ENCODE peak calls at places on chromosomes 12 and 14, in four cellular contexts. One of them, this sample, is unnamed.

GRCh38 chr12:31322651-31323248 is 3.2 kb downstream of the SINHCAF start:
- DNase-seq in AG09309: no peak
- DNase-seq in activated B cell treated with CpG ODN at 0.5 μM for 24 hours: no peak
- DNase-seq in fibroblast of pulmonary artery: peak
- DNase-seq in this sample: no peak

GRCh38 chr12:94969424-94969823 is 34.1 kb downstream of the NDUFA12 start:
- DNase-seq in activated B cell treated with CpG ODN at 0.5 μM for 24 hours: no peak
- DNase-seq in fibroblast of pulmonary artery: no peak
- DNase-seq in AG09309: no peak
- DNase-seq in this sample: no peak

GRCh38 chr12:78403136-78403535 is 461.4 kb upstream of the SYT1 start:
- DNase-seq in AG09309: peak
- DNase-seq in activated B cell treated with CpG ODN at 0.5 μM for 24 hours: no peak
- DNase-seq in fibroblast of pulmonary artery: peak
- DNase-seq in this sample: no peak

GRCh38 chr14:99484106-99484505 is 2.9 kb downstream of the CCNK start:
- DNase-seq in activated B cell treated with CpG ODN at 0.5 μM for 24 hours: no peak
- DNase-seq in fibroblast of pulmonary artery: no peak
- DNase-seq in AG09309: no peak
- DNase-seq in this sample: no peak

GRCh38 chr14:62185078-62185477 is 422.9 kb downstream of the SNAPC1 start:
- DNase-seq in activated B cell treated with CpG ODN at 0.5 μM for 24 hours: no peak
- DNase-seq in fibroblast of pulmonary artery: peak
- DNase-seq in AG09309: no peak
- DNase-seq in this sample: no peak

GRCh38 chr14:50342211-50343080 is 30.3 kb downstream of the DMAC2L start:
- DNase-seq in activated B cell treated with CpG ODN at 0.5 μM for 24 hours: no peak
- DNase-seq in fibroblast of pulmonary artery: peak
- DNase-seq in AG09309: peak
- DNase-seq in this sample: no peak

GRCh38 chr14:24179961-24180726 is 8.3 kb downstream of the REC8 start:
- DNase-seq in AG09309: peak
- DNase-seq in fibroblast of pulmonary artery: peak
- DNase-seq in activated B cell treated with CpG ODN at 0.5 μM for 24 hours: no peak
- DNase-seq in this sample: no peak

GRCh38 chr14:49692191-49692757 is 646 bp upstream of the KLHDC1 start:
- DNase-seq in fibroblast of pulmonary artery: peak
- DNase-seq in AG09309: no peak
- DNase-seq in activated B cell treated with CpG ODN at 0.5 μM for 24 hours: no peak
- DNase-seq in this sample: no peak

GRCh38 chr12:122681814-122682213 is 21.3 kb downstream of the HCAR2 start:
- DNase-seq in activated B cell treated with CpG ODN at 0.5 μM for 24 hours: no peak
- DNase-seq in AG09309: peak
- DNase-seq in fibroblast of pulmonary artery: peak
- DNase-seq in this sample: no peak

GRCh38 chr14:42110167-42110566 is 503.5 kb downstream of the LRFN5 start:
- DNase-seq in fibroblast of pulmonary artery: peak
- DNase-seq in activated B cell treated with CpG ODN at 0.5 μM for 24 hours: no peak
- DNase-seq in AG09309: peak
- DNase-seq in this sample: no peak

GRCh38 chr14:100037351-100037750 is 27.9 kb upstream of the EVL start:
- DNase-seq in activated B cell treated with CpG ODN at 0.5 μM for 24 hours: no peak
- DNase-seq in AG09309: no peak
- DNase-seq in fibroblast of pulmonary artery: peak
- DNase-seq in this sample: no peak

GRCh38 chr12:62715086-62715786 is 219.7 kb downstream of the PPM1H start:
- DNase-seq in fibroblast of pulmonary artery: no peak
- DNase-seq in AG09309: no peak
- DNase-seq in activated B cell treated with CpG ODN at 0.5 μM for 24 hours: no peak
- DNase-seq in this sample: no peak

GRCh38 chr14:100640481-100641273 is 53.5 kb upstream of the BEGAIN start:
- DNase-seq in fibroblast of pulmonary artery: no peak
- DNase-seq in activated B cell treated with CpG ODN at 0.5 μM for 24 hours: no peak
- DNase-seq in AG09309: no peak
- DNase-seq in this sample: peak

GRCh38 chr12:121240484-121241202 is 30.7 kb downstream of the P2RX4 start:
- DNase-seq in fibroblast of pulmonary artery: peak
- DNase-seq in activated B cell treated with CpG ODN at 0.5 μM for 24 hours: peak
- DNase-seq in AG09309: no peak
- DNase-seq in this sample: peak

GRCh38 chr14:65790185-65790815 is 377.8 kb downstream of the FUT8 start:
- DNase-seq in AG09309: no peak
- DNase-seq in activated B cell treated with CpG ODN at 0.5 μM for 24 hours: no peak
- DNase-seq in fibroblast of pulmonary artery: no peak
- DNase-seq in this sample: no peak

GRCh38 chr14:75206190-75206589 is 29.8 kb upstream of the TMED10 start:
- DNase-seq in activated B cell treated with CpG ODN at 0.5 μM for 24 hours: no peak
- DNase-seq in fibroblast of pulmonary artery: no peak
- DNase-seq in AG09309: no peak
- DNase-seq in this sample: no peak

GRCh38 chr12:29176951-29177350 is 27.9 kb downstream of the FAR2 start:
- DNase-seq in fibroblast of pulmonary artery: peak
- DNase-seq in AG09309: peak
- DNase-seq in activated B cell treated with CpG ODN at 0.5 μM for 24 hours: no peak
- DNase-seq in this sample: no peak

GRCh38 chr12:48602192-48602989 is 32.5 kb upstream of the LALBA start:
- DNase-seq in AG09309: no peak
- DNase-seq in fibroblast of pulmonary artery: no peak
- DNase-seq in activated B cell treated with CpG ODN at 0.5 μM for 24 hours: no peak
- DNase-seq in this sample: no peak

GRCh38 chr14:102185360-102185759 is 45.7 kb downstream of the WDR20 start:
- DNase-seq in AG09309: no peak
- DNase-seq in activated B cell treated with CpG ODN at 0.5 μM for 24 hours: no peak
- DNase-seq in fibroblast of pulmonary artery: no peak
- DNase-seq in this sample: no peak

GRCh38 chr12:44847888-44848770 is 28.0 kb downstream of the NELL2 start:
- DNase-seq in activated B cell treated with CpG ODN at 0.5 μM for 24 hours: no peak
- DNase-seq in fibroblast of pulmonary artery: no peak
- DNase-seq in AG09309: no peak
- DNase-seq in this sample: peak

GRCh38 chr14:56118611-56119181 is 485 bp downstream of the PELI2 start:
- DNase-seq in activated B cell treated with CpG ODN at 0.5 μM for 24 hours: no peak
- DNase-seq in AG09309: no peak
- DNase-seq in fibroblast of pulmonary artery: no peak
- DNase-seq in this sample: peak

GRCh38 chr14:69693823-69694729 is 72.9 kb upstream of the SRSF5 start:
- DNase-seq in activated B cell treated with CpG ODN at 0.5 μM for 24 hours: no peak
- DNase-seq in AG09309: no peak
- DNase-seq in fibroblast of pulmonary artery: peak
- DNase-seq in this sample: no peak

GRCh38 chr14:79256311-79256879 is 954.9 kb downstream of the DIO2 start:
- DNase-seq in fibroblast of pulmonary artery: no peak
- DNase-seq in AG09309: no peak
- DNase-seq in activated B cell treated with CpG ODN at 0.5 μM for 24 hours: no peak
- DNase-seq in this sample: no peak
- TF ChIP-seq CTCF in fibroblast of pulmonary artery: no peak
- TF ChIP-seq CTCF in AG09309: no peak
- TF ChIP-seq CTCF in activated B cell treated with CpG ODN at 0.5 μM for 24 hours: no peak
- TF ChIP-seq CTCF in this sample: no peak

DNA sequence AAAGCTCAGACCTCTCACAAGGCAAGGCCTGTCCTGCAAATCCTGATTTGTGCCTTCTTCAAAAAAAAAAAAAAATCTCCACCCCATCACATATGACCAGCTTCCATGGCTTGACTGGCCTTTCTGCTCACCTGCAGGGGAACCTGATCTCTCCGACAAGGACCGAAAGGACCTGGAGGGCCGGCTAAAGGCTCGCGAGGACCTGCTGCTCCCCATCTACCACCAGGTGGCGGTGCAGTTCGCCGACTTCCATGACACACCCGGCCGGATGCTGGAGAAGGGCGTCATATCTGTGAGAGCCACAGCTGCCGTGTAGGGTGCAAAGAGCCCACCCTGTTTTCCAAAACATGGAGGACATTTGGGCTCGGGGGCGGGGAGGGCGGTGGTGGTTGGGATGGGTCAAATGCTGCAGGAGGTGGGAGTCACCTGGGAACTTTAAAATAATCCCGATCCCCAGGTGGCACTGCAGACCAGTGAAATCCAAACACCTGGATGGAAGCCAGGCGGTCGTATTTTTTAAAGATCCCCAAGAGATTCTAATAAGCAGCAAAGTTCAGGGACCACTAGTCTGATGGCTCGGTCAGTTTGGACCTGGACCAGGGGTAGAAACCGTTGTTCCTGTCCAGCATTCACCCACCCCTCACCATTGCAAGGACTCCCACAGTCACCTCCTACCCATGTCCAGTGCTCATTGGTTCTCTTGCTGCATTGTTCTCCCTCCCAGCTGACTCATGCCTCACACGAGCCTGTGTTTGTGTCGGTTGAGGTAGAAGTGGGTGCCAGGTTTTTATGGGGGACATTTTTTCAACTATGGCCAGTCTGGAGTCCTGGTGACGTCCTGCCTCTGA is 44.8 kb downstream of the FOXN4 start:
- DNase-seq in AG09309: no peak
- DNase-seq in activated B cell treated with CpG ODN at 0.5 μM for 24 hours: no peak
- DNase-seq in fibroblast of pulmonary artery: peak
- DNase-seq in this sample: no peak
- TF ChIP-seq CTCF in AG09309: peak
- TF ChIP-seq CTCF in activated B cell treated with CpG ODN at 0.5 μM for 24 hours: no peak
- TF ChIP-seq CTCF in fibroblast of pulmonary artery: peak
- TF ChIP-seq CTCF in this sample: peak

DNA sequence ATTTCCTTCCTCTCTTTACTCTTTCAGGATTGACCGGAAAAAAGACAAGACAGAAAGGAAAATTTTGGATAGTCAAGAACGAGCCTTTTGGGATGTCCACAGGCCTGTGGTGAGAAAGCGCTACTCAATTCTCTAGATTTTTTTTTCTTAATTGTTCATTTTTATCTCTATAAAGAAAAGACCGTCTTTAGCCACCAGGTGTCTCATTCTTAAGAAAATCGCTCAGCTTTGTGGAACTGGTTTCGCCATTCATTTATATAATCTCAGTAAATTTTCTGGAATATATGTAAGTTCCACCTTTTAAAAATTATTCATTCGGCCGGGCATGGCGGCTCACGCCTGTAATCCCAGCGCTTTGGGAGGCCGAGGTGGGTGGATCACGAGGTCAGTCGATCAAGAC is 421.1 kb downstream of the DPF3 start:
- DNase-seq in activated B cell treated with CpG ODN at 0.5 μM for 24 hours: no peak
- DNase-seq in fibroblast of pulmonary artery: peak
- DNase-seq in AG09309: no peak
- DNase-seq in this sample: no peak
- TF ChIP-seq CTCF in activated B cell treated with CpG ODN at 0.5 μM for 24 hours: no peak
- TF ChIP-seq CTCF in fibroblast of pulmonary artery: no peak
- TF ChIP-seq CTCF in AG09309: no peak
- TF ChIP-seq CTCF in this sample: no peak

GRCh38 chr12:128928361-128928760 is 75.1 kb downstream of the GLT1D1 start:
- DNase-seq in fibroblast of pulmonary artery: no peak
- DNase-seq in activated B cell treated with CpG ODN at 0.5 μM for 24 hours: no peak
- DNase-seq in AG09309: no peak
- DNase-seq in this sample: no peak
- TF ChIP-seq CTCF in fibroblast of pulmonary artery: no peak
- TF ChIP-seq CTCF in activated B cell treated with CpG ODN at 0.5 μM for 24 hours: no peak
- TF ChIP-seq CTCF in AG09309: no peak
- TF ChIP-seq CTCF in this sample: no peak

DNA sequence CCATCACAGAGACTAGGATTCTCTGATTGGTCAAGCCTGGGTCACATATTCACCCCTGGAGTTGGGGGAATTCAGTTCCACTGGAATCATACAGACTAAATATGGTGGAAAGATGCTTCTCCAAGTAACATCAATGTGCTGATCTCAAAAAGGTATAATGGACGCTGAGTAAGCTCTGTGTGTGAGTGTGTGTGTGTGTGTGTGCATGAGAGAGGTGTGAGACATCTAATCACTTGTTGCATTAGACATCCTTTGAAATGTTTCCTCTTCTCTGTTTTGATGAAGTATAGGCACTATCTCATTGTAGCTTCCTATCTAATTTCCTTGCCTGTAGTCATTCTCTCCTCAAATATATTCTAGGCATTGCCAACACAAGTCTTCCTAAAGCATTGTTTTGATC is 5.0 kb upstream of the RAB3IP start:
- DNase-seq in fibroblast of pulmonary artery: no peak
- DNase-seq in AG09309: no peak
- DNase-seq in activated B cell treated with CpG ODN at 0.5 μM for 24 hours: no peak
- DNase-seq in this sample: no peak
- TF ChIP-seq CTCF in fibroblast of pulmonary artery: no peak
- TF ChIP-seq CTCF in AG09309: no peak
- TF ChIP-seq CTCF in activated B cell treated with CpG ODN at 0.5 μM for 24 hours: no peak
- TF ChIP-seq CTCF in this sample: no peak

This sample was measured in natural killer cell.